ENCODE peak calls at places on chromosomes 4 and X, in seven cellular contexts. C, Y, F, M, D, Q and U are unnamed samples.

GRCh38 chr4:143773998-143774898 is 73.8 kb upstream of the FREM3 start:
- DNase-seq in D (no peak), C (no peak), M (peak; percentile 41), Y (peak; percentile 78), F (peak; percentile 18), Q (peak; percentile 71), U (no peak)

GRCh38 chrX:40821780-40822179 is 86.4 kb upstream of the MED14 start:
- DNase-seq in M (no peak), F (no peak), Q (no peak), Y (no peak), C (no peak), D (peak; percentile 15), U (no peak)

GRCh38 chrX:110442631-110443030 is 84.0 kb downstream of the RTL9 start:
- DNase-seq in F (no peak), D (no peak), C (no peak), M (peak; percentile 11), Q (peak; percentile 6), Y (peak; percentile 55), U (no peak)

GRCh38 chr4:186170966-186171365 is 20.4 kb upstream of the CYP4V2 start:
- DNase-seq in F (no peak), C (no peak), M (no peak), Q (no peak), Y (no peak), D (no peak), U (no peak)

GRCh38 chr4:142815834-142816233 is 30.3 kb downstream of the INPP4B start:
- DNase-seq in Q (peak; percentile 82), C (no peak), Y (peak; percentile 62), M (peak; percentile 70), F (peak; percentile 69), D (no peak), U (no peak)

GRCh38 chr4:169988252-169988651 is 37.9 kb downstream of the MFAP3L start:
- DNase-seq in D (no peak), F (no peak), Y (no peak), Q (peak; percentile 35), M (no peak), C (no peak), U (no peak)

GRCh38 chr4:124459196-124459921 is 253.2 kb downstream of the ANKRD50 start:
- DNase-seq in F (no peak), M (no peak), D (no peak), Y (no peak), C (no peak), Q (no peak), U (no peak)

GRCh38 chrX:124211312-124211942 is 121.0 kb upstream of the TEX13D start:
- DNase-seq in F (no peak), Q (no peak), M (peak; percentile 3), Y (peak; percentile 65), D (no peak), C (no peak), U (no peak)

GRCh38 chr4:152247271-152247975 is 288.5 kb downstream of the FBXW7 start:
- DNase-seq in Q (no peak), D (no peak), M (no peak), C (no peak), F (no peak), Y (no peak), U (no peak)

GRCh38 chr4:24774452-24774851 is 20.9 kb upstream of the SOD3 start:
- DNase-seq in D (no peak), M (peak; percentile 36), Y (peak; percentile 60), F (no peak), Q (no peak), C (no peak), U (no peak)

GRCh38 chr4:52510939-52511583 is 148.0 kb downstream of the USP46 start:
- DNase-seq in D (no peak), F (no peak), M (no peak), C (no peak), Y (no peak), Q (no peak), U (no peak)

GRCh38 chr4:87193958-87194675 is 26.3 kb downstream of the KLHL8 start:
- DNase-seq in F (no peak), Q (no peak), Y (no peak), C (no peak), M (no peak), D (no peak), U (no peak)

DNA sequence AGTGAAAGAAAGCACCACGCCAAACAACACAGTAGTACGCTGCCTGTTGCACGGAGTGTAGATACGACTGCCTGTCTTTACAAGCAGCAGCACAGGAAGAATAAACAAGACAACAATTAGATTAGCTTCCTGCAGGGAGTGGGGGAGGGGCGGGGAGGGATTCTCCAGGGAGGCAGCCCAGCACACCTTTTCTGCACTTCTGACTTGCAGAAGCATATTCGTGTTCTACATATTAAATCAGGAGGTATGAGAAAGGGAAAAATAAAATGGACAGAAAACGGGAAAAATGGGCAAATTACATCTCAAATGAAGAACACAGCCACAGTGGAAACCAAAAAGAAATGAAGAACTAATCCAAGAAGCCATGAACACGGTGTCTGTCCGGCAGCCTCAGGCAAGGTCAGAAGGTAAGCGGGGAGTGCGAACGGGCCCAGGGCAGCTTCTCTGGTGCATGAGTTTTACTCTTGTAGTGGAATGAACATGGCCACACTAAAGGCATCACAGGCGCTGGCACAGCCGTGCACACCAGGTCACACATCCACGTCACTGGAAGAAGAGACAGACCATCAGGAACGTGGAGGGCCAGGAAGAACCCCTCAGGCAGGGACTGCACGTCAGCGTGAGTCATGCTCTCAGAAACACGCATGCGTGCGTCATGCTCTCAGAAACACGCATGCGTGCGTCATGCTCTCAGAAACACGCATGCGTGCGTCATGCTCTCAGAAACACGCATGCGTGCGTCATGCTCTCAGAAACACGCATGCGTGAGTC is 20.1 kb upstream of the ADRA2C start:
- DNase-seq in C (no peak), Q (no peak), Y (peak; percentile 44), M (no peak), D (no peak), F (no peak), U (no peak)
- H3K27me3 ChIP-seq in C (no peaks in the 10 kb centered on the region), Q (peaks cover 27% of the 10 kb centered on the region), Y (peaks cover 31% of the 10 kb centered on the region), M (peaks cover 63% of the 10 kb centered on the region), D (peaks cover 63% of the 10 kb centered on the region), F (peaks cover 15% of the 10 kb centered on the region), U (no peaks in the 10 kb centered on the region)

GRCh38 chr4:7045553-7045952 is 2.4 kb downstream of the TADA2B start:
- DNase-seq in F (no peak), M (no peak), Q (no peak), Y (no peak), C (no peak), D (no peak), U (no peak)
- H3K4me3 ChIP-seq in F (no peak overlapping the region), M (no peak overlapping the region), Q (no peak overlapping the region), Y (peak overlapping the region; percentile 98), C (no peak overlapping the region), D (peak overlapping the region; percentile 100), U (peak overlapping the region; percentile 29)

GRCh38 chrX:8748855-8749254 is 16.9 kb upstream of the ANOS1 start:
- DNase-seq in C (no peak), F (no peak), Y (peak; percentile 65), M (peak; percentile 43), D (no peak), Q (peak; percentile 22), U (no peak)
- TF ChIP-seq CTCF in C (no peak), F (peak; percentile 67), Y (peak; percentile 77), M (peak; percentile 49), D (peak; percentile 19), Q (peak; percentile 69), U (peak; percentile 44)

DNA sequence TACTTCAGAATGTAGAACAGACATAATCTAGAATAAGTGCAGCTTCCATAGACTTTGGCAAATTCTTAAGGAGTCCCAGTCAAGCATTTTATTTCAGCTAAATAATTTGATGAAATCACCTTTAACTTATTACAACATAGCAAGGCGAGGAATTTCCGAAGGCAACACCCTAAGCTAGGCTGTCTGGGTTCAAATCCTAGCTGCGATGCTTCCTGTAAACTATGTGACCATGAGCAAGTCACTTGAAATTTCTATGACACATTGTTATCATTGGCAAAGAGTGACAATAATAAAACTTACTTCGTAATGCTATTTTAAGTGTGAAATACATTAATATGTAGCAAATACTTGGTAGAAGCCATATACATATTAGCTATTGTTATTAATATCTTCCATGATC is 679.1 kb downstream of the DMD start:
- DNase-seq in F (no peak), M (no peak), Y (no peak), D (no peak), C (no peak), Q (peak; percentile 16), U (no peak)
- H3K27me3 ChIP-seq in F (no peaks in the 10 kb centered on the region), M (no peaks in the 10 kb centered on the region), Y (no peaks in the 10 kb centered on the region), D (no peaks in the 10 kb centered on the region), C (no peaks in the 10 kb centered on the region), Q (no peaks in the 10 kb centered on the region), U (no peaks in the 10 kb centered on the region)

DNA sequence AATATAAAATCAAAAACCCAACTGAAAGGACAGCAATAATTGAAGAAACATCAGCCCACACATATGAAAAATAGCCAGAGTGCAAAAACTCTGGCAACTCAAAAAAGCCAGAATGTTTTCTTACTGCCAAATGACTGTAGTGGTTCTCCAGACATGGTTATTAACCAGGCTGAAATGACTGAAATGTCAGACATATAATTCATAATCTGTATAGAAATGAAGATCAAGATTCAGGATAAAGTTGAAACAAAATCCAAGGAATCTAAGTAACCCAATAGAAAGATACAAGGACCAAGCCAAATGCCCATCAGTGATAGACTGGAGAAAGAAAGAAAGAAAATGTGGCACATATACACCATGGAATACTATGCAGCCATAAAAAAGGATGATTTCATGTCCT is 553.3 kb upstream of the KLHL4 start:
- DNase-seq in Q (no peak), M (no peak), F (no peak), D (no peak), Y (no peak), C (no peak), U (no peak)
- H3K4me3 ChIP-seq in Q (no peak overlapping the region), M (no peak overlapping the region), F (no peak overlapping the region), D (no peak overlapping the region), Y (no peak overlapping the region), C (no peak overlapping the region), U (no peak overlapping the region)

DNA sequence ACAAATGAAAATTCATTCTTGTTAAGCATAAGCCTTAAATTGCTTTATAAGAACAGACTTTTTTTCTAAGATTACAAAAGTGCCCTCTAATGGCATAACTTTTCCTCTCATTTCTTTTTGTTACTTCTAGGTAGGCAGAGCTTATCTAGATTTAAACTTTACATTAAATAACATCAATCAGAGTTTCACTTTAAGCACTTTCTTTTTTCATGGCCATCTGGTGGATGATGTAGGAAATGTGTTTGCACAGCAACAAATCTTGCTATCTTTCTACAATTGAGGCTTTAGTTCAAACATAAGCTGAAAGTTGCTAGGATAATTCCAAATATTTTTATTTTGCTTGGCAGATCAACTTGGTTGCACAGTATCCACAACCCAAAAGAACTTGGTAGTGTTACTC is 22.1 kb downstream of the NDNF start:
- DNase-seq in C (no peak), D (no peak), Y (peak; percentile 20), F (no peak), M (no peak), Q (no peak), U (no peak)
- TF ChIP-seq CTCF in C (no peak), D (no peak), Y (peak; percentile 47), F (peak; percentile 26), M (peak; percentile 29), Q (peak; percentile 43), U (peak; percentile 26)

DNA sequence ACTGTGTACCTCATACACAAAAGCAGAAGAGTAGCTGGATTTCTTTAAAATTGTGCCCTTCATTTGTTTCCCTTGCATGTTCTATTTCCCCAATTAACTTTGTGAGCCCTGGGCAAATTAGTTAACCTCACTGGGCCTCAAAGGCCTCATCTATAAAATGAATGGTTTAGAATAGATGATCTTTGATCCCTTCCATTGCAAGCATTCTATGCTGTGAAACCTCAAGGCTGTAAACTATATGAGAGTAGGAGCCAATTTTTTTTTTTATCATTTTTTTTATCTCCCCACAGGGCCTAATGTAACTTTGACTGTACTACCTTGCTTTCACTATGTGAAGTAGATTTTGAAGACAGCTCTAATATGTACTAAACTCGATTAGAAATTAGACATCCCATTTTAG is 595.8 kb downstream of the RPA4 start:
- DNase-seq in M (no peak), F (no peak), Q (no peak), Y (no peak), D (no peak), C (no peak), U (no peak)
- H3K27me3 ChIP-seq in M (no peaks in the 10 kb centered on the region), F (no peaks in the 10 kb centered on the region), Q (no peaks in the 10 kb centered on the region), Y (no peaks in the 10 kb centered on the region), D (no peaks in the 10 kb centered on the region), C (no peaks in the 10 kb centered on the region), U (no peaks in the 10 kb centered on the region)